ENCODE peak calls at places on chromosome 5, in six cellular contexts. R, Y, I, Z, U and C are unnamed samples.

GRCh38 chr5:137888875-137889759 is at the start of gene PKD2L2:
- DNase-seq in U (peak; percentile 70), R (peak; percentile 87), I (peak; percentile 93), Z (peak; percentile 90), Y (peak; percentile 95), C (peak; percentile 94)

GRCh38 chr5:34905564-34905963 is 9.7 kb downstream of the RAD1 start:
- DNase-seq in I (no peak), R (no peak), Z (no peak), U (no peak), Y (no peak), C (peak; percentile 54)

GRCh38 chr5:73529081-73529480 is 30.8 kb downstream of the BTF3 start:
- DNase-seq in Z (no peak), U (no peak), Y (no peak), R (no peak), I (no peak), C (no peak)

GRCh38 chr5:128436825-128437224 is 101.2 kb downstream of the FBN2 start:
- DNase-seq in R (no peak), Y (no peak), I (no peak), U (no peak), Z (no peak), C (peak; percentile 65)

GRCh38 chr5:153964201-153965101 is 74.3 kb downstream of the FAM114A2 start:
- DNase-seq in I (no peak), R (no peak), Y (no peak), Z (no peak), U (no peak), C (no peak)

GRCh38 chr5:143887302-143887638 is 75.3 kb downstream of the HMHB1 start:
- DNase-seq in Y (peak; percentile 70), R (no peak), U (no peak), I (no peak), Z (peak; percentile 52), C (peak; percentile 77)

GRCh38 chr5:72878854-72879253 is 62.4 kb downstream of the TNPO1 start:
- DNase-seq in U (no peak), Z (no peak), I (no peak), R (no peak), Y (no peak), C (no peak)

GRCh38 chr5:81558188-81558587 is 164.3 kb upstream of the ACOT12 start:
- DNase-seq in Y (no peak), R (no peak), Z (no peak), U (no peak), I (no peak), C (no peak)

GRCh38 chr5:82794876-82795275 is 282.3 kb downstream of the TMEM167A start:
- DNase-seq in Y (no peak), R (no peak), Z (no peak), I (no peak), U (no peak), C (peak; percentile 32)

GRCh38 chr5:154934881-154935280 is 3.1 kb downstream of the GEMIN5 start:
- DNase-seq in I (no peak), Y (no peak), R (no peak), U (no peak), Z (no peak), C (no peak)

GRCh38 chr5:81626524-81626923 is 124.4 kb downstream of the SSBP2 start:
- DNase-seq in R (no peak), U (no peak), Y (no peak), Z (no peak), I (no peak), C (peak; percentile 81)

GRCh38 chr5:77882670-77883257 is 106.6 kb upstream of the TBCA start:
- DNase-seq in U (no peak), I (peak; percentile 72), Y (no peak), Z (no peak), R (no peak), C (peak; percentile 87)

GRCh38 chr5:74200560-74200959 is 440.0 kb downstream of the ENC1 start:
- DNase-seq in Z (no peak), I (no peak), R (no peak), Y (no peak), U (no peak), C (no peak)

GRCh38 chr5:14110680-14111079 is 32.5 kb upstream of the TRIO start:
- DNase-seq in Z (no peak), U (no peak), R (no peak), Y (no peak), I (no peak), C (peak; percentile 96)

GRCh38 chr5:25334288-25334790 is 689.6 kb upstream of the CDH10 start:
- DNase-seq in R (no peak), I (no peak), Z (no peak), Y (no peak), U (no peak), C (no peak)

GRCh38 chr5:59921816-59922215 is 28.3 kb upstream of the PDE4D start:
- DNase-seq in U (no peak), Y (no peak), R (no peak), Z (no peak), I (no peak), C (no peak)

GRCh38 chr5:126949475-126949874 is 80.9 kb downstream of the MARCHF3 start:
- DNase-seq in R (no peak), Y (no peak), Z (no peak), U (no peak), I (no peak), C (no peak)

GRCh38 chr5:127070243-127070642 is 3.1 kb downstream of the C5orf63 start:
- DNase-seq in R (no peak), Y (no peak), Z (no peak), U (no peak), I (no peak), C (no peak)

GRCh38 chr5:159337291-159337974 is 7.1 kb upstream of the IL12B start:
- DNase-seq in Z (no peak), I (peak; percentile 57), Y (no peak), R (no peak), U (no peak), C (peak; percentile 84)

GRCh38 chr5:113102121-113102531 is 125.5 kb downstream of the DCP2 start:
- DNase-seq in U (no peak), Y (no peak), R (no peak), I (no peak), Z (no peak), C (peak; percentile 69)

GRCh38 chr5:285991-286557 is 14.6 kb downstream of the PDCD6 start:
- DNase-seq in Z (no peak), Y (no peak), U (no peak), I (no peak), R (no peak), C (no peak)

GRCh38 chr5:72842816-72843215 is 26.4 kb downstream of the TNPO1 start:
- DNase-seq in I (peak; percentile 32), Y (no peak), U (no peak), R (no peak), Z (no peak), C (peak; percentile 75)

GRCh38 chr5:94689871-94690270 is 71.4 kb downstream of the SLF1 start:
- DNase-seq in U (no peak), Y (no peak), R (no peak), Z (no peak), I (no peak), C (no peak)

GRCh38 chr5:108726446-108727091 is 21.1 kb upstream of the FER start:
- DNase-seq in Z (no peak), U (no peak), R (no peak), Y (no peak), I (no peak), C (peak; percentile 55)

GRCh38 chr5:131595088-131596033 is 39.7 kb downstream of the RAPGEF6 start:
- DNase-seq in I (peak; percentile 38), U (no peak), Y (no peak), Z (no peak), R (no peak), C (no peak)

GRCh38 chr5:67773439-67773988 is 442.0 kb upstream of the PIK3R1 start:
- DNase-seq in U (peak; percentile 47), I (no peak), Z (no peak), Y (peak; percentile 54), R (no peak), C (peak; percentile 72)

GRCh38 chr5:3185488-3185887 is 410.1 kb upstream of the IRX1 start:
- DNase-seq in Z (no peak), U (no peak), R (no peak), Y (no peak), I (no peak), C (no peak)

GRCh38 chr5:133396187-133396621 is 216.1 kb downstream of the FSTL4 start:
- DNase-seq in I (no peak), Y (no peak), R (no peak), U (no peak), Z (no peak), C (no peak)